ENCODE peak calls at places on chromosomes 6 and 20, in five cellular contexts. One of them, this sample, is unnamed.

GRCh38 chr20:52083627-52084232 is 107.8 kb downstream of the ZFP64 start:
- DNase-seq in endothelial cell of umbilical vein: peak
- DNase-seq in HepG2: peak
- DNase-seq in H1: peak
- DNase-seq in HCT116: peak
- DNase-seq in this sample: peak

GRCh38 chr20:57260959-57261357 is 5.5 kb downstream of the BMP7 start:
- DNase-seq in endothelial cell of umbilical vein: no peak
- DNase-seq in HepG2: no peak
- DNase-seq in H1: no peak
- DNase-seq in HCT116: no peak
- DNase-seq in this sample: no peak

GRCh38 chr6:47256361-47256760 is 53.3 kb downstream of the TNFRSF21 start:
- DNase-seq in endothelial cell of umbilical vein: no peak
- DNase-seq in HepG2: no peak
- DNase-seq in H1: no peak
- DNase-seq in HCT116: no peak
- DNase-seq in this sample: no peak

GRCh38 chr6:32852844-32853540 is 512 bp downstream of the TAP1 start:
- DNase-seq in endothelial cell of umbilical vein: peak
- DNase-seq in HepG2: no peak
- DNase-seq in H1: no peak
- DNase-seq in HCT116: no peak
- DNase-seq in this sample: no peak

GRCh38 chr20:48631114-48632016 is 196.4 kb downstream of the PREX1 start:
- DNase-seq in endothelial cell of umbilical vein: no peak
- DNase-seq in HepG2: no peak
- DNase-seq in H1: no peak
- DNase-seq in HCT116: no peak
- DNase-seq in this sample: no peak

GRCh38 chr6:169725270-169726048 is 1.2 kb upstream of the PHF10 start:
- DNase-seq in endothelial cell of umbilical vein: peak
- DNase-seq in HepG2: peak
- DNase-seq in H1: no peak
- DNase-seq in HCT116: no peak
- DNase-seq in this sample: no peak

GRCh38 chr20:40848530-40848929 is 159.5 kb upstream of the MAFB start:
- DNase-seq in endothelial cell of umbilical vein: no peak
- DNase-seq in HepG2: no peak
- DNase-seq in H1: no peak
- DNase-seq in HCT116: no peak
- DNase-seq in this sample: no peak

GRCh38 chr20:14948416-14948815 is 611.0 kb upstream of the FLRT3 start:
- DNase-seq in endothelial cell of umbilical vein: peak
- DNase-seq in HepG2: peak
- DNase-seq in H1: no peak
- DNase-seq in HCT116: no peak
- DNase-seq in this sample: no peak

GRCh38 chr20:45235995-45236394 is 14.8 kb downstream of the SEMG2 start:
- DNase-seq in endothelial cell of umbilical vein: no peak
- DNase-seq in HepG2: no peak
- DNase-seq in H1: peak
- DNase-seq in HCT116: no peak
- DNase-seq in this sample: no peak

GRCh38 chr6:20673458-20673857 is 139.2 kb downstream of the CDKAL1 start:
- DNase-seq in endothelial cell of umbilical vein: no peak
- DNase-seq in HepG2: no peak
- DNase-seq in H1: no peak
- DNase-seq in HCT116: no peak
- DNase-seq in this sample: no peak

GRCh38 chr6:125747589-125748533 is 1.6 kb upstream of the HEY2 start:
- DNase-seq in endothelial cell of umbilical vein: no peak
- DNase-seq in HepG2: no peak
- DNase-seq in H1: no peak
- DNase-seq in HCT116: no peak
- DNase-seq in this sample: no peak
- TF ChIP-seq EZH2 in endothelial cell of umbilical vein: peak
- TF ChIP-seq EZH2 in HepG2: peak
- TF ChIP-seq EZH2 in H1: peak
- TF ChIP-seq EZH2 in HCT116: no peak
- TF ChIP-seq EZH2 in this sample: peak

DNA sequence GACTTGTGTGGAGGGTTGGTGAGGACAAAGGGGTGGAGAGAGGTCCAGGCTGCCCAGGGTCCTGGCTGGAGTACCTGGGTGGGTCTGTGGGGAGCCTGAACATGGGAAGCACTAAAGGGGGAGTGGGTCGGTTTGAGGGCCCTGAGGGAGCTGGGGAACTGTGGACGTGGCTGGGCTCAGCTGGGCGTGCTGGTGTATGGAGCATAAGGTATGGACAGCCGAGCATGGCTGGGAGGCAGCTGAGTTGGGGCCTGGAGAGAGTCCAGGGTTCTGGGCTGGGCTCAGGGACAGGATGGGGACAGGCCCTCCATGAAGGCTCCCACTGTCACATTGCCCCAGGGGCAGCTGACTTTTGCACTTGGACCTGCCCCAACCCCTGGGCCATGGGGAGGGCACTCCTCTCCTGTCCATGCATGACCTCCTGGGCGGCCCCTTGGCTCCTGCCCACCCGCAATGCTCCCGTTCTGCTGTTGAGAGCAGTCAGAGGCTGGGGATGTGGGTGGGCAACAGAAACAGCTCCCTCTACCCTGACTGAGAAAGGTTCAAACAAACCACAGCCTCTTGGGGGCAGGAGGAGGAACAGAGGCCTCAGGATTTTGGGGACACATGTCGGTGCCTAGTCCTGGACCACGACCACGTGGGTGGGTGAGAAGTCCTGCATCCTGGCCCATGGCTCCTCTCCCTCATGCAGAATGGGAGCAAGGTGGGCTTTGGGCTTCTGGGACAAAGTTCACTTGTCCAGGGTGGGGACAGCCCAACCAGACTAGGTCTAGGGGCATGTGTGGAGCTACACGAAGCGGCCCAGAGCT is 4.5 kb downstream of the C20orf204 start:
- DNase-seq in endothelial cell of umbilical vein: no peak
- DNase-seq in HepG2: no peak
- DNase-seq in H1: no peak
- DNase-seq in HCT116: no peak
- DNase-seq in this sample: no peak
- TF ChIP-seq POLR2AphosphoS5 in endothelial cell of umbilical vein: no peak
- TF ChIP-seq POLR2AphosphoS5 in HepG2: peak
- TF ChIP-seq POLR2AphosphoS5 in H1: no peak
- TF ChIP-seq POLR2AphosphoS5 in HCT116: no peak
- TF ChIP-seq POLR2AphosphoS5 in this sample: no peak

GRCh38 chr20:43669332-43669731 is 2.4 kb downstream of the MYBL2 start:
- DNase-seq in endothelial cell of umbilical vein: peak
- DNase-seq in HepG2: no peak
- DNase-seq in H1: no peak
- DNase-seq in HCT116: no peak
- DNase-seq in this sample: no peak

GRCh38 chr20:43662943-43663655 is 3.8 kb upstream of the MYBL2 start:
- DNase-seq in endothelial cell of umbilical vein: no peak
- DNase-seq in HepG2: no peak
- DNase-seq in H1: no peak
- DNase-seq in HCT116: no peak
- DNase-seq in this sample: no peak

GRCh38 chr20:43665466-43666176 is 1.3 kb upstream of the MYBL2 start:
- DNase-seq in endothelial cell of umbilical vein: no peak
- DNase-seq in HepG2: no peak
- DNase-seq in H1: no peak
- DNase-seq in HCT116: no peak
- DNase-seq in this sample: no peak

GRCh38 chr20:43667341-43668132 is 623 bp downstream of the MYBL2 start:
- DNase-seq in endothelial cell of umbilical vein: no peak
- DNase-seq in HepG2: no peak
- DNase-seq in H1: no peak
- DNase-seq in HCT116: no peak
- DNase-seq in this sample: no peak

GRCh38 chr20:43666376-43667328 is at the start of gene MYBL2:
- DNase-seq in endothelial cell of umbilical vein: peak
- DNase-seq in HepG2: peak
- DNase-seq in H1: peak
- DNase-seq in HCT116: peak
- DNase-seq in this sample: no peak
- H3K9ac ChIP-seq in endothelial cell of umbilical vein: peak
- H3K9ac ChIP-seq in HepG2: peak
- H3K9ac ChIP-seq in H1: peak
- H3K9ac ChIP-seq in HCT116: peak
- H3K9ac ChIP-seq in this sample: peak

DNA sequence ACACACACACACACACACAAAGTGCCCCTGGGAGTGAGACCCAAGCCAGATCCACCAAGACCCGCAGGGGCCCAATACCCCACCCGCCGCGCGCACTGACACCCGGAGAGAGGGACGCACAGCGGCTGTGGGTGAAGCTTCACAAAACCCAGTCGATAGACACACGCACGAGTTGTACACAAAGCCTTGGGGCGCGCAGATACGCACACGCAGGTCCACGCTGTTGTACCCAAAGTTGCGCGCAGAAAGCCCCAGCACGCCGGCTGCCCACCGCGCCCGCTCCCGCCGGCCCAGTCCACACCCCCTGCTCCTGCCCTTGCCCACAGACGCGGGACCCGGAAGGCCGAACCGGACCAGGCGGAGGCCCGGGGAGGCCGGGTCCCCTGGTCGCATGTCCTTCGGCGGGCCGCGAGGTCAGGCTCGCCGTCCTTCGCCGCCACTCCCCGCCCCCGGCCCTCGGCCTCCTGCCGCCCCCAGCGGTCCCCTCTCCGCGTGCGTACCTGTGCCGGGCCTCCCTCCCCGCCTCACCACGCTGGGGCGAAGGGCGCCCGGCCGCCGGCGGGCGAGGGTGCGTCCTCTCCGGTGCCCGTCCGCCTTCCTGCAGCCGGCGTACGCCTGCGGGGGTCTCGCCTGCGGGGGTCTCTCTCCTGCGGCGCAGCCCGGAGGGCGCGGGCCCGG is at the start of gene TMEM74B:
- DNase-seq in endothelial cell of umbilical vein: no peak
- DNase-seq in HepG2: no peak
- DNase-seq in H1: no peak
- DNase-seq in HCT116: no peak
- DNase-seq in this sample: no peak
- TF ChIP-seq EZH2 in endothelial cell of umbilical vein: peak
- TF ChIP-seq EZH2 in HepG2: no peak
- TF ChIP-seq EZH2 in H1: peak
- TF ChIP-seq EZH2 in HCT116: no peak
- TF ChIP-seq EZH2 in this sample: no peak

GRCh38 chr6:111087106-111087835 is at the start of gene SLC16A10:
- DNase-seq in endothelial cell of umbilical vein: peak
- DNase-seq in HepG2: peak
- DNase-seq in H1: peak
- DNase-seq in HCT116: peak
- DNase-seq in this sample: no peak
- TF ChIP-seq POLR2AphosphoS5 in endothelial cell of umbilical vein: no peak
- TF ChIP-seq POLR2AphosphoS5 in HepG2: peak
- TF ChIP-seq POLR2AphosphoS5 in H1: peak
- TF ChIP-seq POLR2AphosphoS5 in HCT116: peak
- TF ChIP-seq POLR2AphosphoS5 in this sample: peak

GRCh38 chr6:17419189-17419575 is 25.8 kb downstream of the CAP2 start:
- DNase-seq in endothelial cell of umbilical vein: no peak
- DNase-seq in HepG2: no peak
- DNase-seq in H1: no peak
- DNase-seq in HCT116: no peak
- DNase-seq in this sample: no peak
- H3K9ac ChIP-seq in endothelial cell of umbilical vein: no peak
- H3K9ac ChIP-seq in HepG2: no peak
- H3K9ac ChIP-seq in H1: no peak
- H3K9ac ChIP-seq in HCT116: no peak
- H3K9ac ChIP-seq in this sample: no peak

GRCh38 chr6:43076093-43076927 is at the start of gene PTK7:
- DNase-seq in endothelial cell of umbilical vein: peak
- DNase-seq in HepG2: peak
- DNase-seq in H1: no peak
- DNase-seq in HCT116: no peak
- DNase-seq in this sample: no peak
- TF ChIP-seq EZH2 in endothelial cell of umbilical vein: no peak
- TF ChIP-seq EZH2 in HepG2: no peak
- TF ChIP-seq EZH2 in H1: no peak
- TF ChIP-seq EZH2 in HCT116: no peak
- TF ChIP-seq EZH2 in this sample: no peak

DNA sequence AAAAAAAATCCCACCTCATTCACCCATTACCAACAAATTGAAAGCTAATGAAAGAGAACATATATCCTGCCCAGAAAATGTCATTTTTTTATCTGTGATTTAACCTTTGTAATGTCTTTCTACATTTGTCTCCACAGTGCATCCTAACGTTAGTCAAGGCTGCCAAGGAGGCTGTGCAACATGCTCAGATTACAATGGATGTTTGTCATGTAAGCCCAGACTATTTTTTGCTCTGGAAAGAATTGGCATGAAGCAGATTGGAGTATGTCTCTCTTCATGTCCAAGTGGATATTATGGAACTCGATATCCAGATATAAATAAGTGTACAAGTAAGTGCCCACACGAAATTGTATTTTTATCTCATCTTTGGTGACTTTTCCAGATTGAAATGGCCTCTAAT is 30.0 kb downstream of the RSPO3 start:
- DNase-seq in endothelial cell of umbilical vein: peak
- DNase-seq in HepG2: no peak
- DNase-seq in H1: no peak
- DNase-seq in HCT116: no peak
- DNase-seq in this sample: no peak
- TF ChIP-seq POLR2AphosphoS5 in endothelial cell of umbilical vein: no peak
- TF ChIP-seq POLR2AphosphoS5 in HepG2: no peak
- TF ChIP-seq POLR2AphosphoS5 in H1: no peak
- TF ChIP-seq POLR2AphosphoS5 in HCT116: no peak
- TF ChIP-seq POLR2AphosphoS5 in this sample: no peak

GRCh38 chr6:139474145-139475108 is 100.0 kb upstream of the CITED2 start:
- DNase-seq in endothelial cell of umbilical vein: no peak
- DNase-seq in HepG2: no peak
- DNase-seq in H1: no peak
- DNase-seq in HCT116: no peak
- DNase-seq in this sample: peak
- H3K9ac ChIP-seq in endothelial cell of umbilical vein: no peak
- H3K9ac ChIP-seq in HepG2: no peak
- H3K9ac ChIP-seq in H1: no peak
- H3K9ac ChIP-seq in HCT116: no peak
- H3K9ac ChIP-seq in this sample: peak

This sample was measured in SK-N-MC.